ENCODE peak calls at places on chromosomes 2 and 18, in four cellular contexts. Q is Ammon's horn; L is activated naive CD8-positive, alpha-beta T cell treated with anti-CD3 and anti-CD28 coated beads, Interleukin-2, amount 10 ng/mL, durations not matched to agents 7 days and 5 days; H is stimulated activated CD8-positive, alpha-beta memory T cell treated with anti-CD3 and anti-CD28 coated beads, Interleukin-15, amount 100 ng/mL, for 4 hours. X is an unnamed sample.

GRCh38 chr2:12087671-12088380 is 341.4 kb downstream of the LPIN1 start:
- DNase-seq in Q (no peak), L (no peak), H (no peak), X (no peak)

GRCh38 chr2:117551858-117552257 is 262.6 kb upstream of the DDX18 start:
- DNase-seq in L (no peak), H (no peak), Q (no peak), X (no peak)

GRCh38 chr2:66578067-66578852 is 143.3 kb downstream of the MEIS1 start:
- DNase-seq in L (no peak), Q (no peak), H (no peak), X (no peak)

GRCh38 chr2:218995972-218996644 is 2.9 kb upstream of the CRYBA2 start:
- DNase-seq in H (peak; percentile 46), Q (peak; percentile 86), L (peak; percentile 81), X (peak; percentile 88)

GRCh38 chr2:115650827-115651226 is 1208.4 kb downstream of the DPP10 start:
- DNase-seq in H (no peak), L (no peak), Q (no peak), X (no peak)

GRCh38 chr18:6842081-6842480 is 112.6 kb downstream of the ARHGAP28 start:
- DNase-seq in H (no peak), L (no peak), Q (no peak), X (no peak)

GRCh38 chr2:99974966-99975365 is 167.4 kb downstream of the AFF3 start:
- DNase-seq in Q (no peak), H (no peak), L (no peak), X (no peak)

GRCh38 chr2:48870503-48870902 is 115.0 kb upstream of the LHCGR start:
- DNase-seq in L (no peak), Q (no peak), H (no peak), X (no peak)

GRCh38 chr2:669323-669722 is 7.9 kb downstream of the TMEM18 start:
- DNase-seq in H (no peak), L (no peak), Q (no peak), X (no peak)